ENCODE peak calls at places on chromosomes 2 and 18, in six cellular contexts. A is stimulated activated CD4-positive, alpha-beta T cell treated with anti-CD3 and anti-CD28 coated beads, Interleukin-2, amount 100 ng/mL, for 24 hours; N is thoracic aorta; Y is lower lobe of right lung; D is RWPE1; W is NCI-H226. B is an unnamed sample.

GRCh38 chr2:24122356-24123211 is 550 bp downstream of the PFN4 start:
- DNase-seq in A (no peak), N (no peak), Y (no peak), D (no peak), W (no peak), B (no peak)

GRCh38 chr2:9740382-9741040 is 102.8 kb upstream of the TAF1B start:
- DNase-seq in A (no peak), N (no peak), Y (no peak), D (no peak), W (no peak), B (no peak)

GRCh38 chr18:8890957-8891464 is 185.7 kb downstream of the MTCL1 start:
- DNase-seq in A (no peak), N (no peak), Y (no peak), D (peak), W (peak), B (no peak)

GRCh38 chr18:69239849-69240248 is 160.8 kb upstream of the DOK6 start:
- DNase-seq in A (no peak), N (no peak), Y (no peak), D (no peak), W (no peak), B (no peak)

GRCh38 chr2:177165103-177165583 is 47.5 kb upstream of the HNRNPA3 start:
- DNase-seq in A (no peak), N (no peak), Y (no peak), D (no peak), W (no peak), B (no peak)

GRCh38 chr2:206354129-206354528 is 79.7 kb downstream of the ZDBF2 start:
- DNase-seq in A (no peak), N (no peak), Y (no peak), D (no peak), W (no peak), B (no peak)

GRCh38 chr2:196183172-196183473 is 11.7 kb upstream of the STK17B start:
- DNase-seq in A (no peak), N (no peak), Y (no peak), D (no peak), W (no peak), B (peak)

GRCh38 chr2:51855683-51856082 is 823.8 kb upstream of the NRXN1 start:
- DNase-seq in A (no peak), N (no peak), Y (no peak), D (no peak), W (no peak), B (no peak)

GRCh38 chr2:108193251-108193650 is 46.5 kb upstream of the SULT1C3 start:
- DNase-seq in A (no peak), N (no peak), Y (no peak), D (no peak), W (no peak), B (no peak)

GRCh38 chr2:239792649-239793010 is 232.5 kb downstream of the NDUFA10 start:
- DNase-seq in A (no peak), N (no peak), Y (no peak), D (no peak), W (no peak), B (no peak)

B was measured in activated CD8-positive, alpha-beta T cell treated with anti-CD3 and anti-CD28 coated beads for 36 hours.